ENCODE peak calls at places on chromosomes 7 and 10, in four cellular contexts. A is left ventricle myocardium inferior; B is effector memory CD4-positive, alpha-beta T cell; F is ovary. S is an unnamed sample.

GRCh38 chr7:106622654-106623314 is 38.2 kb downstream of the CCDC71L start:
- DNase-seq in A (no peak), B (no peak), F (no peak), S (no peak)

GRCh38 chr7:12951397-12951801 is 264.0 kb downstream of the ARL4A start:
- DNase-seq in A (no peak), B (no peak), F (no peak), S (no peak)

GRCh38 chr7:105141068-105141467 is 127.1 kb downstream of the KMT2E start:
- DNase-seq in A (no peak), B (no peak), F (no peak), S (no peak)

GRCh38 chr7:125547505-125547904 is 617.9 kb upstream of the POT1 start:
- DNase-seq in A (no peak), B (no peak), F (no peak), S (no peak)

GRCh38 chr10:98349508-98349922 is 65.5 kb downstream of the PYROXD2 start:
- DNase-seq in A (peak; percentile 59), B (no peak), F (no peak), S (peak; percentile 95)

GRCh38 chr7:121953164-121953563 is 80.2 kb downstream of the PTPRZ1 start:
- DNase-seq in A (no peak), B (no peak), F (no peak), S (no peak)

GRCh38 chr7:1607686-1608085 is 37.9 kb upstream of the PSMG3 start:
- DNase-seq in A (no peak), B (no peak), F (no peak), S (no peak)

GRCh38 chr7:44281811-44282600 is 43.4 kb downstream of the CAMK2B start:
- DNase-seq in A (peak; percentile 6), B (no peak), F (peak; percentile 10), S (no peak)

GRCh38 chr7:49852619-49853462 is 79.4 kb downstream of the VWC2 start:
- DNase-seq in A (no peak), B (no peak), F (peak; percentile 59), S (peak; percentile 22)

GRCh38 chr10:107095125-107095524 is 69.4 kb downstream of the SORCS1 start:
- DNase-seq in A (no peak), B (no peak), F (no peak), S (no peak)

GRCh38 chr10:48465860-48466521 is 138.9 kb downstream of the ARHGAP22 start:
- DNase-seq in A (no peak), B (no peak), F (peak; percentile 31), S (no peak)

GRCh38 chr7:55052081-55052480 is 33.3 kb downstream of the EGFR start:
- DNase-seq in A (no peak), B (no peak), F (no peak), S (peak; percentile 66)

GRCh38 chr7:50321678-50322077 is 17.2 kb downstream of the IKZF1 start:
- DNase-seq in A (no peak), B (no peak), F (no peak), S (no peak)

GRCh38 chr7:30436046-30436445 is 42.5 kb downstream of the NOD1 start:
- DNase-seq in A (no peak), B (no peak), F (no peak), S (no peak)

GRCh38 chr7:152924826-152925411 is 165.4 kb downstream of the ACTR3B start:
- DNase-seq in A (no peak), B (no peak), F (no peak), S (no peak)

GRCh38 chr10:125362966-125363365 is 202.6 kb upstream of the CTBP2 start:
- DNase-seq in A (no peak), B (no peak), F (no peak), S (no peak)

GRCh38 chr7:45070254-45070642 is 18.5 kb downstream of the NACAD start:
- DNase-seq in A (no peak), B (no peak), F (no peak), S (no peak)

GRCh38 chr10:132480356-132480755 is 57.2 kb upstream of the INPP5A start:
- DNase-seq in A (no peak), B (no peak), F (no peak), S (peak; percentile 35)

GRCh38 chr7:30148951-30149459 is 14.2 kb downstream of the MTURN start:
- DNase-seq in A (no peak), B (no peak), F (no peak), S (no peak)

GRCh38 chr7:106356-106755 is 86.0 kb upstream of the FAM20C start:
- DNase-seq in A (no peak), B (no peak), F (no peak), S (no peak)

GRCh38 chr10:132001238-132001977 is 19.7 kb upstream of the BNIP3 start:
- DNase-seq in A (no peak), B (no peak), F (no peak), S (peak; percentile 82)

GRCh38 chr10:36943534-36943933 is 181.9 kb upstream of the ANKRD30A start:
- DNase-seq in A (no peak), B (no peak), F (no peak), S (no peak)

GRCh38 chr10:76946268-76946667 is 691.3 kb downstream of the KCNMA1 start:
- DNase-seq in A (no peak), B (no peak), F (no peak), S (peak; percentile 9)

GRCh38 chr7:45923290-45923689 is 2.2 kb upstream of the IGFBP3 start:
- DNase-seq in A (peak; percentile 78), B (no peak), F (peak; percentile 74), S (peak; percentile 73)

GRCh38 chr10:78465456-78465855 is 431.8 kb downstream of the RPS24 start:
- DNase-seq in A (no peak), B (no peak), F (no peak), S (no peak)

DNA sequence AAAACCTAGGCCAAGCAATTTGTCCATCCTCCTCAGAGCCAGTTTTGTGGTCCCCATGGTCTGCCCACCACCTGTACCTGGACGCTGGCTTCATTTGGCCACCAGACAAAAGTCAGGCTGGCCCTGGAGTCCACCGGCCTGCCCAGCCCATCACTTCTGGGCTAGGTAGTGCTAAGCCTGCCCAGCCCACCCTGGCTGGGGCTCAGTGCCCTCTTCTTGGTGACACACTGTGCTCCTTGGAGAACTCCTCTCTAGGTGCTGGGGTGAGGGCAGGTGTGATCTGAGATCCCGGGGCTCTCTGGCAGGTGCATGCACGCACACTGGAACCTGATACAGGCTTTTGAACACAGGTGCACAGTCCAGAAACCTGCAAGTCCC is 1.1 kb downstream of the AIFM2 start:
- DNase-seq in A (no peak), B (no peak), F (peak; percentile 23), S (no peak)
- H3K4me3 ChIP-seq in A (peak overlapping the region; percentile 74), B (no peak overlapping the region), F (peak overlapping the region; percentile 74), S (peak overlapping the region; percentile 67)

GRCh38 chr7:151242181-151243044 is 6.1 kb downstream of the SMARCD3 start:
- DNase-seq in A (no peak), B (no peak), F (no peak), S (no peak)

GRCh38 chr7:151240536-151240935 is 8.0 kb downstream of the SMARCD3 start:
- DNase-seq in A (no peak), B (no peak), F (no peak), S (no peak)

GRCh38 chr7:151240942-151241754 is 7.3 kb downstream of the SMARCD3 start:
- DNase-seq in A (no peak), B (no peak), F (no peak), S (no peak)

GRCh38 chr7:151243045-151243349 is 5.5 kb downstream of the SMARCD3 start:
- DNase-seq in A (no peak), B (no peak), F (no peak), S (no peak)

DNA sequence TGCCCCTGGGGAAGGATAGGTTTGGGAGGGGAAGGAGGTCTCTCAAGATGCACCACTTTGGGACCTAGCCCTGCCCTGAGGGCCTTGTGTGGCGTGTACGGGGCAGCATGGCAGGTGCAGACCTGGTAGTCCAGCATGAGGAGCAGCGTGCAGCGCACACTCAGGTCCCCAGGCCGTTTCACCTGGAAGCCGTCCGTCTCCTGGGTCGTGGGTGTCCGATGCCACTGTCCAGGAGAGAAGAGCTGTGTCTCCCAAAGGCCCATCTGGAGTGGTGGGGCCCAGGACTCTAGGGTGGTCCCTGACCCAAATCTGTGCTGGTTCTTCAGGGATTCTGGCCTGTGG is 6.8 kb downstream of the SMARCD3 start:
- DNase-seq in A (no peak), B (no peak), F (no peak), S (no peak)
- H3K36me3 ChIP-seq in A (peaks cover 51% of the 10 kb centered on the region), B (peaks cover 25% of the 10 kb centered on the region), F (no peaks in the 10 kb centered on the region), S (peaks cover 4% of the 10 kb centered on the region)

GRCh38 chr7:92698237-92698841 is 108.1 kb upstream of the FAM133B start:
- DNase-seq in A (peak; percentile 33), B (no peak), F (peak; percentile 20), S (no peak)

GRCh38 chr7:92695308-92696261 is 105.4 kb upstream of the FAM133B start:
- DNase-seq in A (peak; percentile 23), B (no peak), F (peak; percentile 46), S (peak; percentile 23)

GRCh38 chr7:92697414-92697813 is 107.2 kb upstream of the FAM133B start:
- DNase-seq in A (no peak), B (no peak), F (no peak), S (no peak)

GRCh38 chr7:92696584-92696983 is 106.4 kb upstream of the FAM133B start:
- DNase-seq in A (no peak), B (no peak), F (no peak), S (no peak)

DNA sequence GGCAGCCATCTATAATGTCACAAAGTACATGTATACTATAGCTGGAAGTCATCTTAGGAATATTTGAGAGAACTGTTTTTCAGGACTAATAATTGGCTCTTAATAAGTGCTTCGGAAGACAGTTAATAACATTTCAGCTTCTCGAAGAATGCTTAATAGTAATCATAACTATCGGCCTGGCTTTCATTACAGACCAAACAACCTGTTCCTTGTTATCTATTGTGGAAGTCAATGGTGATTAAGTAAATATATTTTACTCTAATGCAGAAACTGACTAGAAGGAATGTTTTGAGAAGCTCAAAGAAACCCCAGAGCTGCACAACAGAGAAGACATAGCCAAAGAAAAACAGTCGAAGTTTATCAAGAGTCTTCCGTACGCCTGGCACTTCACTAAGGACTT is 106.8 kb upstream of the FAM133B start:
- DNase-seq in A (no peak), B (no peak), F (no peak), S (no peak)
- H3K4me3 ChIP-seq in A (peak overlapping the region; percentile 39), B (no peak overlapping the region), F (no peak overlapping the region), S (no peak overlapping the region)

GRCh38 chr7:129012641-129013040 is 42.3 kb downstream of the TNPO3 start:
- DNase-seq in A (no peak), B (no peak), F (no peak), S (no peak)

GRCh38 chr7:129013048-129013721 is 41.7 kb downstream of the TNPO3 start:
- DNase-seq in A (no peak), B (no peak), F (no peak), S (no peak)

GRCh38 chr7:129017264-129017663 is 37.6 kb downstream of the TNPO3 start:
- DNase-seq in A (no peak), B (no peak), F (no peak), S (no peak)

GRCh38 chr7:129017933-129018538 is 36.9 kb downstream of the TNPO3 start:
- DNase-seq in A (no peak), B (no peak), F (no peak), S (no peak)

GRCh38 chr7:129014501-129015101 is 40.3 kb downstream of the TNPO3 start:
- DNase-seq in A (no peak), B (no peak), F (no peak), S (no peak)
- H3K36me3 ChIP-seq in A (peaks cover 59% of the 10 kb centered on the region), B (peaks cover 41% of the 10 kb centered on the region), F (no peaks in the 10 kb centered on the region), S (peaks cover 24% of the 10 kb centered on the region)

S was measured in MG63.